ENCODE peak calls at places on chromosome 16, in seven cellular contexts. Q is GM10248; H is foreskin melanocyte; X is stimulated activated CD4-positive, alpha-beta T cell treated with anti-CD3 and anti-CD28 coated beads, TNF-alpha, amount 100 ng/mL, for 24 hours; U is H1; M is epithelial cell of esophagus; P is naive thymus-derived CD8-positive, alpha-beta T cell. L is an unnamed sample.

GRCh38 chr16:51573191-51573590 is 422.1 kb upstream of the SALL1 start:
- DNase-seq in Q (no peak), H (no peak), X (no peak), U (no peak), M (no peak), P (no peak), L (no peak)

GRCh38 chr16:83002351-83003334 is 375.9 kb downstream of the CDH13 start:
- DNase-seq in Q (no peak), H (no peak), X (no peak), U (no peak), M (no peak), P (no peak), L (no peak)

GRCh38 chr16:6558133-6558532 is 774.5 kb upstream of the RBFOX1 start:
- DNase-seq in Q (no peak), H (no peak), X (no peak), U (peak), M (no peak), P (no peak), L (no peak)

GRCh38 chr16:13911871-13912270 is 8.1 kb upstream of the ERCC4 start:
- DNase-seq in Q (no peak), H (no peak), X (no peak), U (no peak), M (no peak), P (no peak), L (no peak)

GRCh38 chr16:31664683-31665482 is 137.2 kb downstream of the AHSP start:
- DNase-seq in Q (no peak), H (peak), X (no peak), U (no peak), M (peak), P (no peak), L (no peak)

GRCh38 chr16:67195676-67196075 is 3.3 kb upstream of the ELMO3 start:
- DNase-seq in Q (no peak), H (no peak), X (no peak), U (no peak), M (no peak), P (no peak), L (no peak)

GRCh38 chr16:30120340-30121105 is 2.5 kb downstream of the MAPK3 start:
- DNase-seq in Q (no peak), H (no peak), X (no peak), U (no peak), M (no peak), P (no peak), L (no peak)

GRCh38 chr16:56137269-56137668 is 54.0 kb upstream of the GNAO1 start:
- DNase-seq in Q (no peak), H (no peak), X (no peak), U (no peak), M (no peak), P (no peak), L (no peak)

GRCh38 chr16:56634715-56635440 is 2.4 kb downstream of the MT1M start:
- DNase-seq in Q (no peak), H (no peak), X (no peak), U (peak), M (no peak), P (no peak), L (no peak)

GRCh38 chr16:85986931-85987749 is 88.2 kb downstream of the IRF8 start:
- DNase-seq in Q (peak), H (no peak), X (peak), U (peak), M (no peak), P (peak), L (no peak)

GRCh38 chr16:2046889-2047329 is 725 bp downstream of the NTHL1 start:
- DNase-seq in Q (no peak), H (no peak), X (no peak), U (no peak), M (no peak), P (no peak), L (no peak)

GRCh38 chr16:73076291-73076959 is 28.5 kb upstream of the ZFHX3 start:
- DNase-seq in Q (no peak), H (no peak), X (no peak), U (no peak), M (no peak), P (no peak), L (no peak)

GRCh38 chr16:84922351-84923135 is 88.8 kb downstream of the ZDHHC7 start:
- DNase-seq in Q (no peak), H (no peak), X (no peak), U (no peak), M (no peak), P (no peak), L (no peak)

GRCh38 chr16:77262971-77263370 is 63.8 kb downstream of the SYCE1L start:
- DNase-seq in Q (no peak), H (no peak), X (no peak), U (no peak), M (no peak), P (no peak), L (no peak)

GRCh38 chr16:68128577-68129305 is 43.6 kb downstream of the NFATC3 start:
- DNase-seq in Q (no peak), H (no peak), X (no peak), U (no peak), M (peak), P (no peak), L (no peak)

GRCh38 chr16:87570938-87571867 is 31.1 kb upstream of the JPH3 start:
- DNase-seq in Q (no peak), H (no peak), X (peak), U (peak), M (peak), P (no peak), L (no peak)

GRCh38 chr16:72568502-72568901 is 396.5 kb upstream of the PMFBP1 start:
- DNase-seq in Q (no peak), H (no peak), X (no peak), U (no peak), M (no peak), P (no peak), L (no peak)

GRCh38 chr16:85296859-85297698 is 184.8 kb upstream of the CIBAR2 start:
- DNase-seq in Q (peak), H (no peak), X (peak), U (peak), M (peak), P (peak), L (peak)

GRCh38 chr16:12398736-12399047 is 405.0 kb downstream of the CPPED1 start:
- DNase-seq in Q (no peak), H (no peak), X (no peak), U (no peak), M (no peak), P (no peak), L (no peak)

GRCh38 chr16:20897253-20897896 is 2.8 kb downstream of the DCUN1D3 start:
- DNase-seq in Q (no peak), H (peak), X (no peak), U (no peak), M (peak), P (no peak), L (no peak)

GRCh38 chr16:21950782-21951521 is 2.2 kb upstream of the UQCRC2 start:
- DNase-seq in Q (peak), H (peak), X (no peak), U (no peak), M (peak), P (no peak), L (no peak)

GRCh38 chr16:2026461-2027023 is at the start of gene NHERF2:
- DNase-seq in Q (no peak), H (no peak), X (no peak), U (no peak), M (no peak), P (peak), L (no peak)

GRCh38 chr16:46928811-46929210 is 44.6 kb downstream of the GPT2 start:
- DNase-seq in Q (no peak), H (no peak), X (no peak), U (no peak), M (no peak), P (no peak), L (no peak)

GRCh38 chr16:89723279-89724250 is 2.2 kb downstream of the ZNF276 start:
- DNase-seq in Q (no peak), H (peak), X (peak), U (no peak), M (peak), P (peak), L (no peak)

GRCh38 chr16:74455213-74455612 is 33.9 kb upstream of the CLEC18B start:
- DNase-seq in Q (no peak), H (no peak), X (no peak), U (no peak), M (peak), P (no peak), L (no peak)

GRCh38 chr16:80198995-80199299 is 341.8 kb upstream of the DYNLRB2 start:
- DNase-seq in Q (no peak), H (no peak), X (no peak), U (no peak), M (peak), P (no peak), L (no peak)

GRCh38 chr16:82992826-82993225 is 366.1 kb downstream of the CDH13 start:
- DNase-seq in Q (no peak), H (no peak), X (no peak), U (no peak), M (no peak), P (no peak), L (no peak)

GRCh38 chr16:89695875-89696597 is 5.5 kb downstream of the SPATA2L start:
- DNase-seq in Q (no peak), H (no peak), X (no peak), U (no peak), M (no peak), P (no peak), L (no peak)

GRCh38 chr16:28265822-28266221 is 26.5 kb upstream of the SBK1 start:
- DNase-seq in Q (no peak), H (no peak), X (no peak), U (no peak), M (no peak), P (no peak), L (no peak)

GRCh38 chr16:28165549-28166046 is 46.2 kb downstream of the XPO6 start:
- DNase-seq in Q (no peak), H (no peak), X (no peak), U (no peak), M (no peak), P (no peak), L (no peak)

GRCh38 chr16:77191259-77191969 is 424 bp downstream of the MON1B start:
- DNase-seq in Q (no peak), H (no peak), X (peak), U (no peak), M (no peak), P (no peak), L (no peak)

GRCh38 chr16:73531021-73531420 is 483.1 kb upstream of the ZFHX3 start:
- DNase-seq in Q (no peak), H (no peak), X (no peak), U (no peak), M (no peak), P (no peak), L (no peak)

GRCh38 chr16:20899503-20900298 is 457 bp downstream of the DCUN1D3 start:
- DNase-seq in Q (peak), H (no peak), X (no peak), U (peak), M (no peak), P (no peak), L (no peak)

GRCh38 chr16:67943256-67943618 is 683 bp downstream of the LCAT start:
- DNase-seq in Q (no peak), H (no peak), X (no peak), U (no peak), M (no peak), P (no peak), L (no peak)

GRCh38 chr16:86874141-86874540 is 295.8 kb downstream of the FOXL1 start:
- DNase-seq in Q (peak), H (no peak), X (peak), U (peak), M (peak), P (no peak), L (peak)

GRCh38 chr16:1858189-1858588 is 13.8 kb downstream of the MEIOB start:
- DNase-seq in Q (no peak), H (no peak), X (no peak), U (peak), M (no peak), P (no peak), L (no peak)